ENCODE peak calls at places on chromosomes 16 and 17, in ten cellular contexts. H is H7; A is EH; I is stimulated activated CD8-positive, alpha-beta memory T cell treated with anti-CD3 and anti-CD28 coated beads, Interleukin-7, amount 100 ng/mL, for 24 hours; D is GM03348; J is iris pigment epithelial cell; O is HFFc6; X is H1; E is coronary artery; Z is NCI-H748 treated with DMSO at 0.1 percent for 48 hours. G is an unnamed sample.

GRCh38 chr16:70752381-70752780 is 48.6 kb downstream of the VAC14 start:
- DNase-seq in H (no peak), A (no peak), I (no peak), D (no peak), J (no peak), O (no peak), X (no peak), E (no peak), Z (no peak), G (no peak)

GRCh38 chr17:18888766-18889290 is 30.9 kb downstream of the PRPSAP2 start:
- DNase-seq in H (no peak), A (no peak), I (no peak), D (no peak), J (no peak), O (no peak), X (no peak), E (no peak), Z (no peak), G (no peak)

GRCh38 chr17:32497431-32498205 is 10.8 kb downstream of the CDK5R1 start:
- DNase-seq in H (peak), A (peak), I (no peak), D (peak), J (peak), O (peak), X (no peak), E (no peak), Z (no peak), G (peak)

GRCh38 chr17:45020354-45021138 is 30.9 kb downstream of the DCAKD start:
- DNase-seq in H (peak), A (peak), I (no peak), D (peak), J (peak), O (no peak), X (no peak), E (no peak), Z (no peak), G (no peak)

GRCh38 chr17:41660221-41660711 is 28.4 kb upstream of the EIF1 start:
- DNase-seq in H (no peak), A (no peak), I (no peak), D (no peak), J (no peak), O (no peak), X (no peak), E (no peak), Z (no peak), G (no peak)

GRCh38 chr17:32007463-32008298 is 498 bp downstream of the LRRC37B start:
- DNase-seq in H (peak), A (peak), I (peak), D (peak), J (peak), O (no peak), X (peak), E (no peak), Z (peak), G (peak)

GRCh38 chr16:57800213-57801097 is 1.8 kb downstream of the KIFC3 start:
- DNase-seq in H (peak), A (no peak), I (no peak), D (no peak), J (no peak), O (no peak), X (no peak), E (no peak), Z (no peak), G (no peak)

GRCh38 chr16:12178251-12178990 is 201.9 kb downstream of the SNX29 start:
- DNase-seq in H (peak), A (peak), I (no peak), D (peak), J (peak), O (no peak), X (no peak), E (no peak), Z (no peak), G (peak)

GRCh38 chr17:30244853-30245385 is 9.4 kb upstream of the SLC6A4 start:
- DNase-seq in H (no peak), A (peak), I (no peak), D (peak), J (peak), O (peak), X (no peak), E (peak), Z (no peak), G (peak)

G was measured in astrocyte.